ENCODE peak calls at places on chromosome 6, in eight cellular contexts. F is amniotic epithelial cell; I is heart right ventricle; M is Right ventricle myocardium superior; T is activated T-helper 2 cell treated with anti-CD3 and anti-CD28 coated beads, Interferon-gamma antibody, Interleukin-2, Interleukin-4, amounts not matched to agents 10 μg/mL and 5 μg/mL and 100 μg/mL, durations not matched to agents 14 hours and 24 hours and 36 hours; E is ureter; C is amniotic stem cell; U is AG09309. K is an unnamed sample.
A peak's percentile ranks its signal among the peaks of the same experiment; 100 is the strongest.

GRCh38 chr6:11808054-11808453 is 29.5 kb upstream of the ADTRP start:
- DNase-seq in F (no peak), I (no peak), M (no peak), T (no peak), E (no peak), C (no peak), U (no peak), K (no peak)

GRCh38 chr6:16700202-16700997 is 60.9 kb downstream of the ATXN1 start:
- DNase-seq in F (no peak), I (no peak), M (peak; percentile 46), T (no peak), E (no peak), C (no peak), U (no peak), K (no peak)

GRCh38 chr6:102907181-102907580 is 1513.7 kb downstream of the GRIK2 start:
- DNase-seq in F (no peak), I (no peak), M (no peak), T (no peak), E (no peak), C (no peak), U (no peak), K (no peak)

GRCh38 chr6:2008383-2008976 is 236.9 kb downstream of the GMDS start:
- DNase-seq in F (no peak), I (no peak), M (no peak), T (no peak), E (no peak), C (no peak), U (no peak), K (no peak)

GRCh38 chr6:25487012-25487411 is 165.0 kb upstream of the SCGN start:
- DNase-seq in F (no peak), I (no peak), M (no peak), T (no peak), E (no peak), C (no peak), U (no peak), K (no peak)

GRCh38 chr6:146041282-146041681 is 12.4 kb downstream of the GRM1 start:
- DNase-seq in F (peak; percentile 2), I (no peak), M (no peak), T (no peak), E (no peak), C (no peak), U (no peak), K (no peak)

GRCh38 chr6:148404456-148405022 is 61.9 kb downstream of the SASH1 start:
- DNase-seq in F (no peak), I (no peak), M (no peak), T (no peak), E (no peak), C (no peak), U (no peak), K (no peak)

GRCh38 chr6:71404145-71404966 is 115.7 kb downstream of the OGFRL1 start:
- DNase-seq in F (peak; percentile 91), I (no peak), M (no peak), T (no peak), E (no peak), C (peak; percentile 37), U (no peak), K (no peak)

GRCh38 chr6:108798672-108799355 is 49.4 kb upstream of the ARMC2 start:
- DNase-seq in F (no peak), I (peak; percentile 21), M (peak; percentile 57), T (peak; percentile 49), E (no peak), C (no peak), U (no peak), K (no peak)

GRCh38 chr6:130604869-130605401 is 222.3 kb upstream of the SMLR1 start:
- DNase-seq in F (no peak), I (no peak), M (no peak), T (no peak), E (no peak), C (no peak), U (no peak), K (no peak)

GRCh38 chr6:17638212-17638611 is 38.1 kb downstream of the FAM8A1 start:
- DNase-seq in F (no peak), I (no peak), M (no peak), T (no peak), E (no peak), C (no peak), U (no peak), K (no peak)

GRCh38 chr6:129491436-129491835 is 218.5 kb downstream of the ARHGAP18 start:
- DNase-seq in F (peak; percentile 16), I (no peak), M (no peak), T (no peak), E (no peak), C (no peak), U (no peak), K (no peak)

GRCh38 chr6:145044606-145045275 is 690.6 kb downstream of the EPM2A start:
- DNase-seq in F (peak; percentile 54), I (no peak), M (no peak), T (no peak), E (no peak), C (no peak), U (peak; percentile 49), K (no peak)

GRCh38 chr6:143802833-143803565 is 40.1 kb upstream of the LTV1 start:
- DNase-seq in F (peak; percentile 81), I (no peak), M (no peak), T (no peak), E (no peak), C (no peak), U (peak; percentile 32), K (no peak)

GRCh38 chr6:1215023-1215422 is 96.9 kb upstream of the FOXQ1 start:
- DNase-seq in F (no peak), I (no peak), M (no peak), T (no peak), E (no peak), C (no peak), U (no peak), K (no peak)

GRCh38 chr6:21508753-21509152 is 84.8 kb upstream of the SOX4 start:
- DNase-seq in F (no peak), I (no peak), M (no peak), T (no peak), E (no peak), C (no peak), U (no peak), K (no peak)

GRCh38 chr6:30565772-30566171 is 5.5 kb upstream of the ABCF1 start:
- DNase-seq in F (peak; percentile 68), I (no peak), M (no peak), T (no peak), E (no peak), C (no peak), U (no peak), K (no peak)

GRCh38 chr6:24126586-24127192 is 674 bp downstream of the NRSN1 start:
- DNase-seq in F (peak; percentile 49), I (peak; percentile 28), M (no peak), T (no peak), E (peak; percentile 55), C (peak; percentile 51), U (no peak), K (no peak)

GRCh38 chr6:74167506-74167905 is 471.5 kb downstream of the CD109 start:
- DNase-seq in F (no peak), I (no peak), M (no peak), T (no peak), E (no peak), C (no peak), U (no peak), K (no peak)

GRCh38 chr6:26455357-26455970 is 2.3 kb upstream of the BTN2A1 start:
- DNase-seq in F (no peak), I (no peak), M (no peak), T (no peak), E (no peak), C (no peak), U (no peak), K (no peak)

GRCh38 chr6:1407499-1407990 is 18.2 kb downstream of the FOXF2 start:
- DNase-seq in F (no peak), I (no peak), M (no peak), T (no peak), E (no peak), C (no peak), U (peak; percentile 41), K (no peak)

GRCh38 chr6:168742146-168742782 is 301.3 kb downstream of the SMOC2 start:
- DNase-seq in F (no peak), I (no peak), M (no peak), T (no peak), E (no peak), C (no peak), U (no peak), K (no peak)

GRCh38 chr6:104881964-104882668 is 22.4 kb upstream of the HACE1 start:
- DNase-seq in F (no peak), I (no peak), M (no peak), T (no peak), E (no peak), C (no peak), U (no peak), K (no peak)

GRCh38 chr6:143510991-143511891 is at the start of gene FUCA2:
- DNase-seq in F (peak; percentile 82), I (peak; percentile 94), M (peak; percentile 96), T (peak; percentile 66), E (peak; percentile 94), C (peak; percentile 52), U (peak; percentile 34), K (peak; percentile 96)

GRCh38 chr6:73180718-73181619 is 44.3 kb downstream of the KHDC1L start:
- DNase-seq in F (peak; percentile 77), I (no peak), M (no peak), T (no peak), E (no peak), C (peak; percentile 52), U (peak; percentile 59), K (no peak)

GRCh38 chr6:134477991-134478635 is 160.2 kb upstream of the SGK1 start:
- DNase-seq in F (peak; percentile 60), I (no peak), M (no peak), T (no peak), E (no peak), C (no peak), U (no peak), K (no peak)

GRCh38 chr6:133512410-133513016 is 271.4 kb downstream of the EYA4 start:
- DNase-seq in F (peak; percentile 49), I (peak; percentile 21), M (peak; percentile 54), T (no peak), E (no peak), C (peak; percentile 31), U (peak; percentile 4), K (no peak)

GRCh38 chr6:166289181-166290061 is 18.8 kb downstream of the PRR18 start:
- DNase-seq in F (no peak), I (no peak), M (no peak), T (no peak), E (no peak), C (no peak), U (no peak), K (no peak)

GRCh38 chr6:87118054-87118453 is 23.1 kb upstream of the CGA start:
- DNase-seq in F (peak; percentile 15), I (no peak), M (no peak), T (no peak), E (no peak), C (no peak), U (no peak), K (no peak)

GRCh38 chr6:29762781-29763214 is 39.6 kb downstream of the HLA-F start:
- DNase-seq in F (no peak), I (no peak), M (no peak), T (no peak), E (no peak), C (no peak), U (no peak), K (no peak)

GRCh38 chr6:45512594-45512993 is 134.9 kb upstream of the SUPT3H start:
- DNase-seq in F (no peak), I (no peak), M (no peak), T (no peak), E (no peak), C (no peak), U (no peak), K (no peak)

GRCh38 chr6:20213271-20213798 is 1.1 kb upstream of the MBOAT1 start:
- DNase-seq in F (peak; percentile 22), I (no peak), M (no peak), T (peak; percentile 30), E (no peak), C (no peak), U (no peak), K (no peak)

GRCh38 chr6:128508588-128509296 is 11.7 kb downstream of the PTPRK start:
- DNase-seq in F (peak; percentile 93), I (no peak), M (no peak), T (no peak), E (no peak), C (peak; percentile 65), U (peak; percentile 67), K (no peak)

GRCh38 chr6:1930356-1930755 is 315.0 kb downstream of the GMDS start:
- DNase-seq in F (no peak), I (no peak), M (no peak), T (no peak), E (no peak), C (no peak), U (no peak), K (no peak)